ENCODE peak calls at places on chromosomes 1 and 21, in eight cellular contexts. B is AG04450, V is GM23338, A is AG09319, W is Peyer's patch, C is fibroblast of mammary gland, L is neural crest cell, M is adrenal gland. X is an unnamed sample.

GRCh38 chr1:13702425-13703127 is 2.6 kb downstream of the PRDM2 start:
- DNase-seq in B (no peak), V (no peak), A (no peak), W (peak; percentile 82), C (no peak), L (no peak), M (no peak), X (no peak)

GRCh38 chr1:169081503-169082123 is 24.9 kb upstream of the ATP1B1 start:
- DNase-seq in B (no peak), V (no peak), A (no peak), W (no peak), C (no peak), L (no peak), M (no peak), X (no peak)

GRCh38 chr1:226061793-226062557 is 541 bp upstream of the H3-3A start:
- DNase-seq in B (no peak), V (peak; percentile 86), A (peak; percentile 44), W (peak; percentile 46), C (peak; percentile 68), L (peak; percentile 74), M (peak; percentile 81), X (peak; percentile 90)

GRCh38 chr1:238252033-238252802 is 361.5 kb upstream of the ZP4 start:
- DNase-seq in B (no peak), V (peak; percentile 91), A (no peak), W (no peak), C (peak; percentile 43), L (peak; percentile 57), M (peak; percentile 68), X (peak; percentile 71)

GRCh38 chr21:31872452-31873274 is at the start of gene HUNK:
- DNase-seq in B (no peak), V (peak; percentile 73), A (no peak), W (no peak), C (peak; percentile 17), L (peak; percentile 59), M (no peak), X (peak; percentile 77)

GRCh38 chr1:173015629-173016028 is 35.1 kb downstream of the TNFSF18 start:
- DNase-seq in B (no peak), V (no peak), A (no peak), W (no peak), C (no peak), L (no peak), M (no peak), X (no peak)

GRCh38 chr1:24900486-24900849 is 29.6 kb downstream of the RUNX3 start:
- DNase-seq in B (no peak), V (no peak), A (no peak), W (no peak), C (no peak), L (no peak), M (no peak), X (no peak)

GRCh38 chr1:27527857-27528700 is 38.1 kb upstream of the WASF2 start:
- DNase-seq in B (no peak), V (peak; percentile 81), A (no peak), W (peak; percentile 51), C (no peak), L (peak; percentile 30), M (peak; percentile 60), X (peak; percentile 50)

GRCh38 chr1:115129071-115129640 is 39.9 kb upstream of the TSPAN2 start:
- DNase-seq in B (no peak), V (no peak), A (no peak), W (no peak), C (no peak), L (no peak), M (no peak), X (no peak)

GRCh38 chr1:3436901-3437300 is 17.6 kb upstream of the ARHGEF16 start:
- DNase-seq in B (no peak), V (no peak), A (no peak), W (no peak), C (no peak), L (no peak), M (no peak), X (no peak)

GRCh38 chr1:2523191-2523890 is 3.1 kb downstream of the PANK4 start:
- DNase-seq in B (no peak), V (peak; percentile 65), A (no peak), W (no peak), C (no peak), L (no peak), M (no peak), X (no peak)

GRCh38 chr1:205077158-205077933 is 6.9 kb downstream of the TMEM81 start:
- DNase-seq in B (no peak), V (no peak), A (no peak), W (no peak), C (no peak), L (no peak), M (no peak), X (no peak)

GRCh38 chr1:85396194-85396593 is 68.8 kb downstream of the DDAH1 start:
- DNase-seq in B (no peak), V (peak; percentile 49), A (no peak), W (no peak), C (no peak), L (no peak), M (no peak), X (no peak)

GRCh38 chr1:85394130-85394529 is 70.8 kb downstream of the DDAH1 start:
- DNase-seq in B (no peak), V (no peak), A (no peak), W (no peak), C (peak; percentile 37), L (no peak), M (no peak), X (no peak)

GRCh38 chr1:85397490-85398044 is 67.4 kb downstream of the DDAH1 start:
- DNase-seq in B (no peak), V (peak; percentile 47), A (no peak), W (no peak), C (no peak), L (no peak), M (no peak), X (no peak)

GRCh38 chr1:85393490-85393889 is 71.5 kb downstream of the DDAH1 start:
- DNase-seq in B (no peak), V (peak; percentile 63), A (no peak), W (no peak), C (no peak), L (no peak), M (no peak), X (no peak)

GRCh38 chr1:85398391-85399064 is 66.4 kb downstream of the DDAH1 start:
- DNase-seq in B (no peak), V (no peak), A (no peak), W (no peak), C (peak; percentile 82), L (no peak), M (no peak), X (no peak)
- TF ChIP-seq CTCF in B (peak; percentile 65), V (peak; percentile 56), A (peak; percentile 45), W (peak; percentile 12), C (peak; percentile 63), L (peak; percentile 44), M (peak; percentile 52), X (peak; percentile 19)

GRCh38 chr1:61171915-61172485 is 89.6 kb downstream of the NFIA start:
- DNase-seq in B (no peak), V (no peak), A (no peak), W (no peak), C (peak; percentile 65), L (no peak), M (no peak), X (no peak)

GRCh38 chr1:61173118-61173517 is 90.8 kb downstream of the NFIA start:
- DNase-seq in B (no peak), V (no peak), A (no peak), W (no peak), C (peak; percentile 29), L (no peak), M (peak; percentile 44), X (no peak)

GRCh38 chr1:61171346-61171745 is 89.0 kb downstream of the NFIA start:
- DNase-seq in B (no peak), V (no peak), A (no peak), W (no peak), C (no peak), L (no peak), M (no peak), X (no peak)

GRCh38 chr1:61175976-61176375 is 93.6 kb downstream of the NFIA start:
- DNase-seq in B (no peak), V (no peak), A (no peak), W (no peak), C (no peak), L (no peak), M (no peak), X (no peak)

DNA sequence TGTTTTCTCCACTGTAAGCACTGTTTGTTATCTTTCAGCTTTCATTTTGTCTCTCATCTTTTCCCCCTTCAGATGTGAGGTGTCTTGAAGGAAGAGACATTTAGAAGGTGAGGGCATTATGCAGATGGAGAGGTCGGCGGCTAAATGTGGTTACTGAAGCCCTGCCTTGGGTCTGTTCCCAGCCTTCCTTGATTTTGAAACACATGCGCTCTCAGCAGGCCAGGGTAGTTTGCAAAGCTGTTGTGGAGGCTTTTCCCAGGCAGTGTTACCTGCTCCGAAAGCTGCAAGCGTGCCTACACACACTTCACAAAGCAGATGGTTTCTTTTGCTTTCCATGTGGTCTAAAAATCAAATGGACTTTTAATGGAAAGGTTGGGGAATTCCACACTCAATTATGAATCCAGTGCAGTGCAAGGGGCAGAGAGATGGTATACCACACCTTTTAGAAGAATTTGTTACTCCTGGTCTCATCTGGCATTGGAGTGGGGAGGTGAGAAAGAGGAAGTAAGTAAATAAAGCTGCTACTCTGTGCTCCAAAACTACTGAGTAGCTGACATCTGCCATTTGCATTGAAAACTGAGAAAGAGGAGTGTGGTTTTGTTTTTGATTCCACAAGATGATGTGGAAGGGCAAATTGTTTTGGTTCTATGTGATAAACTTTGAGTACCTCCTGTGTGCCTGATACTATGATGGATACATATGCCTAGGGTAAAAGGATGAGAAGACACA is 91.9 kb downstream of the NFIA start:
- DNase-seq in B (no peak), V (no peak), A (no peak), W (no peak), C (no peak), L (no peak), M (no peak), X (no peak)
- TF ChIP-seq CTCF in B (no peak), V (no peak), A (no peak), W (no peak), C (no peak), L (no peak), M (no peak), X (no peak)

GRCh38 chr21:46604329-46604974 is 430 bp downstream of the S100B start:
- DNase-seq in B (no peak), V (no peak), A (no peak), W (no peak), C (no peak), L (no peak), M (no peak), X (no peak)
- TF ChIP-seq CTCF in B (no peak), V (no peak), A (no peak), W (no peak), C (no peak), L (no peak), M (no peak), X (no peak)

GRCh38 chr1:30761312-30762151 is 4.0 kb upstream of the LAPTM5 start:
- DNase-seq in B (no peak), V (no peak), A (no peak), W (no peak), C (no peak), L (no peak), M (no peak), X (no peak)
- TF ChIP-seq CTCF in B (no peak), V (no peak), A (no peak), W (no peak), C (no peak), L (no peak), M (no peak), X (no peak)

X was measured in glutamatergic neuron.